ENCODE peak calls at places on chromosomes 5 and 9, in five cellular contexts. R, S, L, V and H are unnamed samples. For H3K36me3, the result is how much of the 10 kb centered on the place peaks cover.

GRCh38 chr9:99677281-99677680 is 144.4 kb upstream of the NR4A3 start:
- DNase-seq in S (no peak), V (peak), L (no peak), R (no peak), H (no peak)

GRCh38 chr5:170629566-170630175 is 125.9 kb downstream of the KCNIP1 start:
- DNase-seq in S (no peak), R (no peak), L (no peak), V (no peak), H (no peak)

GRCh38 chr5:17360879-17361278 is 137.2 kb upstream of the TAF11L2 start:
- DNase-seq in S (no peak), V (no peak), L (no peak), R (no peak), H (no peak)

GRCh38 chr9:108684288-108685025 is 171.3 kb downstream of the ACTL7B start:
- DNase-seq in S (no peak), L (no peak), R (no peak), V (no peak), H (no peak)

GRCh38 chr9:37383393-37383792 is 39.1 kb upstream of the GRHPR start:
- DNase-seq in S (no peak), L (no peak), R (no peak), V (no peak), H (no peak)

GRCh38 chr5:119655081-119655480 is 25.7 kb downstream of the FAM170A start:
- DNase-seq in R (no peak), L (no peak), S (no peak), V (no peak), H (no peak)

GRCh38 chr9:13076616-13077015 is 202.9 kb downstream of the MPDZ start:
- DNase-seq in L (no peak), R (no peak), S (no peak), V (no peak), H (no peak)

GRCh38 chr9:120980951-120981350 is 54.4 kb upstream of the TRAF1 start:
- DNase-seq in R (no peak), V (no peak), L (no peak), S (no peak), H (no peak)

GRCh38 chr5:79143684-79144379 is 32.2 kb downstream of the BHMT start:
- DNase-seq in R (no peak), S (no peak), V (peak), L (no peak), H (peak)

GRCh38 chr5:173493846-173494245 is 122.6 kb downstream of the BOD1 start:
- DNase-seq in S (no peak), V (no peak), R (no peak), L (no peak), H (no peak)

GRCh38 chr5:33834334-33834733 is 57.5 kb downstream of the ADAMTS12 start:
- DNase-seq in V (peak), R (no peak), L (no peak), S (no peak), H (no peak)

GRCh38 chr9:88925471-88925870 is 65.8 kb upstream of the S1PR3 start:
- DNase-seq in L (no peak), S (no peak), V (peak), R (no peak), H (no peak)

GRCh38 chr5:110865400-110866094 is 126.7 kb downstream of the SLC25A46 start:
- DNase-seq in L (no peak), S (no peak), R (peak), V (peak), H (peak)

GRCh38 chr5:150015415-150015814 is 14.9 kb downstream of the HMGXB3 start:
- DNase-seq in L (no peak), R (no peak), V (no peak), S (no peak), H (no peak)

GRCh38 chr5:150014456-150014855 is 13.9 kb downstream of the HMGXB3 start:
- DNase-seq in S (no peak), V (no peak), L (no peak), R (no peak), H (no peak)

GRCh38 chr5:150013931-150014330 is 13.4 kb downstream of the HMGXB3 start:
- DNase-seq in R (no peak), S (no peak), V (no peak), L (no peak), H (no peak)

GRCh38 chr5:150017606-150018005 is 17.1 kb downstream of the HMGXB3 start:
- DNase-seq in S (no peak), L (no peak), V (peak), R (no peak), H (no peak)

GRCh38 chr5:150016537-150016936 is 16.0 kb downstream of the HMGXB3 start:
- DNase-seq in S (no peak), R (no peak), L (no peak), V (no peak), H (no peak)
- H3K36me3 ChIP-seq in S (half or more), R (under half), L (under half), V (under half), H (under half)

GRCh38 chr9:129990269-129991005 is 52.6 kb downstream of the FNBP1 start:
- DNase-seq in L (no peak), R (no peak), V (no peak), S (no peak), H (no peak)
- TF ChIP-seq POLR2A in L (no peak), R (no peak), V (no peak), S (no peak), H (no peak)

DNA sequence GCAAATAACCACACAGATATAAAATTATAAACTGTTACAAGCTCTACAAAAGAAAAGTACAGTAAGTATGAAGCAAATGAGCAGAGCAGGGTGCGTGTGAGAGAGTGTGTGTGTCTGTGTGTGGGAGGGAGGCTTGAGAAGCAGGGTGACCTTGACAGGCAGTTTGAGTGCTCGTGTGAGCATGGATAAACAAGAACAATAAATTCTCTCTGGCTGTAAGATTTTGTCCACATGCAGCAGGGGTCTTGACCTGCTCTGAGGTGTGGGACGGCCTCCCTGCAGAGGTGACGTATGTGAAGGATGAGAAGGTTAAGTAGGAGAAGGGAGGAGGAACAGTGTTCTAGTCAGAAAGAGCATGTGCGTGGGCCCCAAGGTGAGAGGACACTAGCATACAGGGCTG is 49.1 kb downstream of the SPTLC1 start:
- DNase-seq in L (peak), R (peak), S (no peak), V (no peak), H (no peak)
- H3K36me3 ChIP-seq in L (under half), R (under half), S (half or more), V (under half), H (under half)

DNA sequence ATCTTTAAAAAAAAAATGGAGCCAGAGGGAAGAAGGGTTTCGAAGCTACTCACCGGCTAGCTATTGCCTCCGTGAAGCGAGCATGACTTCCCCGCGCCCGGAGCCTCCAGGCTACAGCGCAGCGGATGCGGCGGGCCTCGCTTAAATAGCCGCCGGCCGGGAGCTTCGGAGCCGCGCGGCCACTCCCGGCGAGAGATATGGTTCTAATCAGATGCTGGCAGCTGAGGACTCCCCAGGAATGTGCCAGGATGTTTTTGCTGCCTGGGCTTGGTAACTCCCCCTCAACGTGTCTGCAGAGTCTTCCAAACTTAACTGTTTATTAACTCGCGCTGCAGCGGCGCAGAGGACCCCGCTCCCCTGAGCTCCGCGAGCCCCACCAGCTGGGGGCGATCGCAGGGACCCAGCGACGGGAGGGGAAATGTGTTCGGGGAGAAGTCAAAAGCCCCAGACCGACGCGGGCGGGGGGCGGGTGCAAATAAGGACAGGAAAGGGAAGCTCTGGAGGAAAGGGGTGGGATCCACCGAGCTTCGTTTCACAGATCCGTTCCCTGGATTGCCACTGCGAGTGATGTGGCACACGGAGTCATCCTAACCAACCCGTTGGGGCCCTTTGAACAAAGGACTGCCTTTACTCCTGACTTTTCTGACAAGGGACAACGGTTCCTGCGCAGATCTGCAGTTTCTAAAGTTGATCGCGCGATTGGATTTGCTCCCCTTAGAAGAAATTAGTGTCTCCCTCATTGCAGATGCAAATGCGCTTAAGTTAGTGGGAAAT is at the start of gene DAB2:
- DNase-seq in R (peak), L (peak), S (peak), V (peak), H (peak)
- TF ChIP-seq POLR2A in R (peak), L (peak), S (peak), V (peak), H (peak)

GRCh38 chr5:168409601-168410458 is 76.4 kb upstream of the RARS1 start:
- DNase-seq in S (peak), L (no peak), V (peak), R (no peak), H (peak)

GRCh38 chr5:168413062-168413461 is 73.2 kb upstream of the RARS1 start:
- DNase-seq in L (no peak), S (no peak), R (no peak), V (no peak), H (no peak)

GRCh38 chr5:168411871-168412270 is 74.4 kb upstream of the RARS1 start:
- DNase-seq in S (no peak), V (no peak), R (no peak), L (no peak), H (no peak)

GRCh38 chr5:168415971-168416370 is 70.3 kb upstream of the RARS1 start:
- DNase-seq in S (no peak), V (no peak), L (no peak), R (no peak), H (no peak)

DNA sequence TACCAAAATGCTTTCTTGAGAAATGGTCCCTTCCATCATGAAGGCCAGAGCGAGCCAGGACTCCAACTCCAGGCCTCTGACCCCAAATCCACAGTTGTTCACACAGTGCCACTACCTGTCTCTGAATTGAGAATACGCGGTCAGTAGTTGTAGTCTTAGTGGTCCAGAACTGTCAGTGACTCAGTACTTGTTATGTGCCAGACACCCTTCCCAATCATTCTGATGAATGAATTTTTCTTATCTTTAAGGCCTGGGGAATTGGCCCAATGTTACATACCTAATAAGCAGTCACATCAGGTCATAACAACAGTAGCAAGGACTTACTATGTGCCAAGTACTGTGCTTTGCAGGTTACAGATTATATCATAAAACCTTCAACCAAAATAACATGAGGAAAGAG is 72.7 kb upstream of the RARS1 start:
- DNase-seq in S (no peak), V (no peak), L (no peak), R (no peak), H (no peak)
- H3K36me3 ChIP-seq in S (under half), V (under half), L (under half), R (under half), H (under half)

DNA sequence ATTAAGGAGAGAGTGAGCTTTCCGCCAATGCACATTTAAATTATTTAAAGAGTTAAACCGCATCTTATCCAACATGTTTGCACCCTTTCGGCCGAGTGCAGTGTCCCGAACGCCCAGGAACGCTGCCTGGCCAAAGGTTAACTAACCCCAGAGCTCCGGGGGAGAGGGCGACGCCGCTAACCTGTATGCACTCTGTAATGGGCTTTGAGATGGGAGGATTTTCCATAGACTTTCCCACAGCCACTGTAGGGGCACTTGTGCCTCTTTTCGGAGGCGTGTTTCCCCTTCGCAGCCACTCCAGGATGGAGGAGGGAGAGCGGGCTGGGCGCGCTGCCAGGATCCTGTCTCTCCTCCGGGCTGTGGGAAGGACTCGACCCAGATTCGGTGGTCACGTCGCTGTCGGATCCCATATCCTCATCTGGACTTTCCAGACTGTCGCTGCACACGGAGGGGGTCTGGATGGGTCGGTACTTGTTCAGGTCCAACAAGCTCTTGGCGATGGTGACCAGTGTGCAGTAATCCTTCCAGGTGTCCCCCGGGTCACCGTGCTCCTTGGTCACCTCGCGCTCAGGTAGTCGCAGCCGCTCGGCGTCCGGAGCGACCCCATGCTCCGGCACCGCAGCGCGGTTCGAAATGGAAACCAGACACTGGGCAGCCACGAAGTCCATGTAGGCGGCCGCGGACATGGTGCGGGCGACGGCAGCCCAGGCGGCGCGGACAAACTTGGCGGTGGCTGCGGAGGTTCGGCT is 1.6 kb downstream of the KLF9 start:
- DNase-seq in S (peak), L (peak), V (peak), R (peak), H (peak)
- TF ChIP-seq POLR2A in S (no peak), L (no peak), V (peak), R (peak), H (no peak)

GRCh38 chr9:124411514-124412227 is 3.6 kb downstream of the PSMB7 start:
- DNase-seq in L (no peak), R (peak), V (peak), S (no peak), H (no peak)

GRCh38 chr9:124414612-124415011 is 630 bp downstream of the PSMB7 start:
- DNase-seq in V (no peak), R (no peak), L (no peak), S (no peak), H (no peak)

GRCh38 chr9:124410321-124410913 is 4.8 kb downstream of the PSMB7 start:
- DNase-seq in V (no peak), S (no peak), R (no peak), L (no peak), H (no peak)

GRCh38 chr9:124412228-124412575 is 3.0 kb downstream of the PSMB7 start:
- DNase-seq in L (no peak), V (no peak), S (no peak), R (no peak), H (no peak)

DNA sequence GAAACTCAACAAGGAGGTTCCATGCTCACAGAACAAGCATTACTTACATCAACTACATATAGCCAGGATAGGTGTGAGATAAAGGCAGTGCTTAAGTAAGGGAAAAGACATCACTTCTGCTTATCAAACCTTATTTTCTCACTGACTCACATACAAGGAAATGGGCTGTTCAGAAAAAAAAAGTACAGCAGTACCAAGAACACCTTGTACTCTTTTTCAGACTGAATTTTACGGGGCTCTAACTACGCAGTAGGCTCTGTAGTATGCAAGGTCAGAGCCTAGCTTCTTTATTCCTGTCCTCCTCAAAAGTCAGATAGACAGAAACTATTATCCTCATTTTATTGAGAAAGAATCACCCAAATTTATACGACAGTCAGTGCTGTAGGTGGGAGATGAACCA is 5.8 kb downstream of the PSMB7 start:
- DNase-seq in R (no peak), V (no peak), L (no peak), S (no peak), H (no peak)
- H3K36me3 ChIP-seq in R (under half), V (under half), L (under half), S (half or more), H (under half)